ENCODE peak calls at places on chromosomes 6 and 20, in seven cellular contexts. One of them, this sample, is unnamed.

GRCh38 chr6:143061597-143062385 is 1.1 kb downstream of the AIG1 start:
- DNase-seq in HCT116: no peak
- DNase-seq in pancreas: no peak
- DNase-seq in mesothelial cell of epicardium: no peak
- DNase-seq in lung: no peak
- DNase-seq in cardiac muscle cell: no peak
- DNase-seq in mucosa of descending colon: no peak
- DNase-seq in this sample: no peak

GRCh38 chr20:37868998-37869861 is 33.7 kb upstream of the VSTM2L start:
- DNase-seq in HCT116: no peak
- DNase-seq in pancreas: no peak
- DNase-seq in mesothelial cell of epicardium: no peak
- DNase-seq in lung: no peak
- DNase-seq in cardiac muscle cell: no peak
- DNase-seq in mucosa of descending colon: no peak
- DNase-seq in this sample: no peak

GRCh38 chr6:145963216-145964068 is 716 bp downstream of the SHPRH start:
- DNase-seq in HCT116: peak; percentile 1
- DNase-seq in pancreas: peak; percentile 51
- DNase-seq in mesothelial cell of epicardium: peak; percentile 20
- DNase-seq in lung: peak; percentile 40
- DNase-seq in cardiac muscle cell: peak; percentile 79
- DNase-seq in mucosa of descending colon: peak; percentile 47
- DNase-seq in this sample: peak; percentile 14

GRCh38 chr6:149028767-149029405 is 282.1 kb downstream of the UST start:
- DNase-seq in HCT116: peak; percentile 88
- DNase-seq in pancreas: peak; percentile 77
- DNase-seq in mesothelial cell of epicardium: peak; percentile 51
- DNase-seq in lung: peak; percentile 63
- DNase-seq in cardiac muscle cell: peak; percentile 90
- DNase-seq in mucosa of descending colon: peak; percentile 85
- DNase-seq in this sample: no peak

GRCh38 chr20:37020636-37021035 is 69.1 kb upstream of the SAMHD1 start:
- DNase-seq in HCT116: no peak
- DNase-seq in pancreas: no peak
- DNase-seq in mesothelial cell of epicardium: no peak
- DNase-seq in lung: no peak
- DNase-seq in cardiac muscle cell: no peak
- DNase-seq in mucosa of descending colon: no peak
- DNase-seq in this sample: no peak

GRCh38 chr6:23003671-23004598 is 434.6 kb downstream of the HDGFL1 start:
- DNase-seq in HCT116: no peak
- DNase-seq in pancreas: no peak
- DNase-seq in mesothelial cell of epicardium: no peak
- DNase-seq in lung: no peak
- DNase-seq in cardiac muscle cell: no peak
- DNase-seq in mucosa of descending colon: no peak
- DNase-seq in this sample: peak; percentile 36

GRCh38 chr6:87608802-87609201 is 18.9 kb downstream of the ORC3 start:
- DNase-seq in HCT116: no peak
- DNase-seq in pancreas: no peak
- DNase-seq in mesothelial cell of epicardium: no peak
- DNase-seq in lung: no peak
- DNase-seq in cardiac muscle cell: no peak
- DNase-seq in mucosa of descending colon: no peak
- DNase-seq in this sample: no peak

GRCh38 chr6:25959890-25960531 is 2.6 kb upstream of the TRIM38 start:
- DNase-seq in HCT116: no peak
- DNase-seq in pancreas: no peak
- DNase-seq in mesothelial cell of epicardium: no peak
- DNase-seq in lung: no peak
- DNase-seq in cardiac muscle cell: no peak
- DNase-seq in mucosa of descending colon: no peak
- DNase-seq in this sample: no peak

GRCh38 chr6:159931112-159931511 is 37.8 kb upstream of the IGF2R start:
- DNase-seq in HCT116: no peak
- DNase-seq in pancreas: no peak
- DNase-seq in mesothelial cell of epicardium: no peak
- DNase-seq in lung: no peak
- DNase-seq in cardiac muscle cell: no peak
- DNase-seq in mucosa of descending colon: no peak
- DNase-seq in this sample: no peak

GRCh38 chr20:48682529-48683385 is 145.0 kb downstream of the PREX1 start:
- DNase-seq in HCT116: no peak
- DNase-seq in pancreas: peak; percentile 93
- DNase-seq in mesothelial cell of epicardium: peak; percentile 74
- DNase-seq in lung: peak; percentile 89
- DNase-seq in cardiac muscle cell: peak; percentile 98
- DNase-seq in mucosa of descending colon: peak; percentile 94
- DNase-seq in this sample: peak; percentile 52

GRCh38 chr6:88840806-88841539 is 122.4 kb downstream of the RNGTT start:
- DNase-seq in HCT116: no peak
- DNase-seq in pancreas: no peak
- DNase-seq in mesothelial cell of epicardium: no peak
- DNase-seq in lung: no peak
- DNase-seq in cardiac muscle cell: no peak
- DNase-seq in mucosa of descending colon: no peak
- DNase-seq in this sample: no peak

GRCh38 chr20:46350986-46351267 is 42.6 kb upstream of the CDH22 start:
- DNase-seq in HCT116: no peak
- DNase-seq in pancreas: no peak
- DNase-seq in mesothelial cell of epicardium: no peak
- DNase-seq in lung: no peak
- DNase-seq in cardiac muscle cell: no peak
- DNase-seq in mucosa of descending colon: no peak
- DNase-seq in this sample: no peak

GRCh38 chr6:37539706-37540352 is 40.1 kb upstream of the CCDC167 start:
- DNase-seq in HCT116: no peak
- DNase-seq in pancreas: no peak
- DNase-seq in mesothelial cell of epicardium: no peak
- DNase-seq in lung: no peak
- DNase-seq in cardiac muscle cell: no peak
- DNase-seq in mucosa of descending colon: no peak
- DNase-seq in this sample: no peak

GRCh38 chr6:107641500-107641931 is 151.6 kb downstream of the SOBP start:
- DNase-seq in HCT116: no peak
- DNase-seq in pancreas: no peak
- DNase-seq in mesothelial cell of epicardium: no peak
- DNase-seq in lung: peak; percentile 71
- DNase-seq in cardiac muscle cell: no peak
- DNase-seq in mucosa of descending colon: no peak
- DNase-seq in this sample: no peak

GRCh38 chr6:111521497-111522275 is 38.7 kb upstream of the REV3L start:
- DNase-seq in HCT116: no peak
- DNase-seq in pancreas: no peak
- DNase-seq in mesothelial cell of epicardium: no peak
- DNase-seq in lung: no peak
- DNase-seq in cardiac muscle cell: no peak
- DNase-seq in mucosa of descending colon: no peak
- DNase-seq in this sample: no peak

GRCh38 chr6:134065706-134066105 is 13.3 kb upstream of the SLC2A12 start:
- DNase-seq in HCT116: peak; percentile 32
- DNase-seq in pancreas: no peak
- DNase-seq in mesothelial cell of epicardium: no peak
- DNase-seq in lung: no peak
- DNase-seq in cardiac muscle cell: peak; percentile 24
- DNase-seq in mucosa of descending colon: peak; percentile 9
- DNase-seq in this sample: no peak

GRCh38 chr6:134064461-134064860 is 12.0 kb upstream of the SLC2A12 start:
- DNase-seq in HCT116: no peak
- DNase-seq in pancreas: no peak
- DNase-seq in mesothelial cell of epicardium: no peak
- DNase-seq in lung: no peak
- DNase-seq in cardiac muscle cell: no peak
- DNase-seq in mucosa of descending colon: no peak
- DNase-seq in this sample: no peak

GRCh38 chr6:134061440-134061839 is 9.0 kb upstream of the SLC2A12 start:
- DNase-seq in HCT116: no peak
- DNase-seq in pancreas: no peak
- DNase-seq in mesothelial cell of epicardium: no peak
- DNase-seq in lung: no peak
- DNase-seq in cardiac muscle cell: no peak
- DNase-seq in mucosa of descending colon: no peak
- DNase-seq in this sample: no peak

GRCh38 chr6:134063966-134064445 is 11.6 kb upstream of the SLC2A12 start:
- DNase-seq in HCT116: peak; percentile 59
- DNase-seq in pancreas: peak; percentile 45
- DNase-seq in mesothelial cell of epicardium: no peak
- DNase-seq in lung: peak; percentile 63
- DNase-seq in cardiac muscle cell: peak; percentile 68
- DNase-seq in mucosa of descending colon: peak; percentile 75
- DNase-seq in this sample: peak; percentile 78

DNA sequence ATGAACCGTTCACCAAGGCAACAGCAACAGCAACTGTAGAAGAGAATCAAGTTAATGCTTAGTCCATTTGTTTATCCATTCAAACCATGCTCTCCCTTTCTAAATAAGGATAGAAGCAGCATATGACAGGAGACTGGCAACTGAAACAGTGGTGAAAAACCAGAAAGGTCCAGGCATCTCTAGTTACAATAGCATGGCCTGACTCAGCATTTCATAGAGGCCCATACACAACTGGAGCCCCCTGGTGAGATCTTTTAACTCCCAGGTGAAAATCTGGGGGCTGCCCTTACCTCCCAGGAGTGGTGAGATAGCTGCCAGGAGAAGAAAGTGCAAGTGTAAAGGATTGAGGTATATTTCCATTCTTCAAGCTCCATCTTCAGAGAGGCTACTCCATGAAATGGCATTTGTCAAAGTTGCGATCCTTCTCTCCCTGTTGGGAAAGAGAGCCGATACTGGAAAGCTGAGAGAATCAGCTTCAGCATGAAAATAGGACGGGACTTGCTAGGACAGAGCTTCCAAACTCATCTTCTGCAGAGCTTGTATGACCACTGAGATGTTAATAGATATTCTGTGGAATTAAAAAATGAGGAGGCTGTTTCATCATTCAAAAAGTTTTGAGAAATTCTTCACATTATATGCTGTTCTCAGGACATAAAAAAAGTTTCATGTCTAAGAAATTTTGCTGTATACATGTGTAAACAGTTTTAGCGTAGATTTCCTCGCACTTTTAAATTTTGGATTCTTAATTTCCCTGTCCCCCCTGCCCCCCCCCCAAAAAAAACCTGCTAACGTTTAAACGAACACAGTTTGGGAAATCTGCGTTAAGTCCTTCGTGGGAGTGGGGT is 10.9 kb upstream of the SLC2A12 start:
- DNase-seq in HCT116: no peak
- DNase-seq in pancreas: no peak
- DNase-seq in mesothelial cell of epicardium: no peak
- DNase-seq in lung: no peak
- DNase-seq in cardiac muscle cell: peak; percentile 11
- DNase-seq in mucosa of descending colon: no peak
- DNase-seq in this sample: no peak
- TF ChIP-seq CTCF in HCT116: no peak
- TF ChIP-seq CTCF in pancreas: no peak
- TF ChIP-seq CTCF in mesothelial cell of epicardium: no peak
- TF ChIP-seq CTCF in lung: no peak
- TF ChIP-seq CTCF in cardiac muscle cell: no peak
- TF ChIP-seq CTCF in mucosa of descending colon: no peak
- TF ChIP-seq CTCF in this sample: no peak

GRCh38 chr6:75563032-75563431 is 38.6 kb upstream of the SENP6 start:
- DNase-seq in HCT116: peak; percentile 48
- DNase-seq in pancreas: no peak
- DNase-seq in mesothelial cell of epicardium: no peak
- DNase-seq in lung: no peak
- DNase-seq in cardiac muscle cell: peak; percentile 32
- DNase-seq in mucosa of descending colon: peak; percentile 20
- DNase-seq in this sample: no peak
- TF ChIP-seq CTCF in HCT116: peak; percentile 61
- TF ChIP-seq CTCF in pancreas: no peak
- TF ChIP-seq CTCF in mesothelial cell of epicardium: no peak
- TF ChIP-seq CTCF in lung: no peak
- TF ChIP-seq CTCF in cardiac muscle cell: peak; percentile 59
- TF ChIP-seq CTCF in mucosa of descending colon: no peak
- TF ChIP-seq CTCF in this sample: no peak

GRCh38 chr6:79735183-79735582 is 104.1 kb downstream of the SH3BGRL2 start:
- DNase-seq in HCT116: no peak
- DNase-seq in pancreas: no peak
- DNase-seq in mesothelial cell of epicardium: no peak
- DNase-seq in lung: no peak
- DNase-seq in cardiac muscle cell: no peak
- DNase-seq in mucosa of descending colon: no peak
- DNase-seq in this sample: no peak

GRCh38 chr6:79742030-79742429 is 110.9 kb downstream of the SH3BGRL2 start:
- DNase-seq in HCT116: no peak
- DNase-seq in pancreas: no peak
- DNase-seq in mesothelial cell of epicardium: no peak
- DNase-seq in lung: no peak
- DNase-seq in cardiac muscle cell: no peak
- DNase-seq in mucosa of descending colon: no peak
- DNase-seq in this sample: no peak

GRCh38 chr6:79733388-79733787 is 102.3 kb downstream of the SH3BGRL2 start:
- DNase-seq in HCT116: no peak
- DNase-seq in pancreas: no peak
- DNase-seq in mesothelial cell of epicardium: no peak
- DNase-seq in lung: no peak
- DNase-seq in cardiac muscle cell: no peak
- DNase-seq in mucosa of descending colon: no peak
- DNase-seq in this sample: no peak

GRCh38 chr6:79734374-79734773 is 103.2 kb downstream of the SH3BGRL2 start:
- DNase-seq in HCT116: no peak
- DNase-seq in pancreas: no peak
- DNase-seq in mesothelial cell of epicardium: no peak
- DNase-seq in lung: no peak
- DNase-seq in cardiac muscle cell: no peak
- DNase-seq in mucosa of descending colon: no peak
- DNase-seq in this sample: no peak

GRCh38 chr6:79737172-79737571 is 106.0 kb downstream of the SH3BGRL2 start:
- DNase-seq in HCT116: no peak
- DNase-seq in pancreas: no peak
- DNase-seq in mesothelial cell of epicardium: no peak
- DNase-seq in lung: no peak
- DNase-seq in cardiac muscle cell: no peak
- DNase-seq in mucosa of descending colon: peak; percentile 54
- DNase-seq in this sample: no peak
- TF ChIP-seq CTCF in HCT116: no peak
- TF ChIP-seq CTCF in pancreas: no peak
- TF ChIP-seq CTCF in mesothelial cell of epicardium: no peak
- TF ChIP-seq CTCF in lung: no peak
- TF ChIP-seq CTCF in cardiac muscle cell: no peak
- TF ChIP-seq CTCF in mucosa of descending colon: no peak
- TF ChIP-seq CTCF in this sample: no peak

DNA sequence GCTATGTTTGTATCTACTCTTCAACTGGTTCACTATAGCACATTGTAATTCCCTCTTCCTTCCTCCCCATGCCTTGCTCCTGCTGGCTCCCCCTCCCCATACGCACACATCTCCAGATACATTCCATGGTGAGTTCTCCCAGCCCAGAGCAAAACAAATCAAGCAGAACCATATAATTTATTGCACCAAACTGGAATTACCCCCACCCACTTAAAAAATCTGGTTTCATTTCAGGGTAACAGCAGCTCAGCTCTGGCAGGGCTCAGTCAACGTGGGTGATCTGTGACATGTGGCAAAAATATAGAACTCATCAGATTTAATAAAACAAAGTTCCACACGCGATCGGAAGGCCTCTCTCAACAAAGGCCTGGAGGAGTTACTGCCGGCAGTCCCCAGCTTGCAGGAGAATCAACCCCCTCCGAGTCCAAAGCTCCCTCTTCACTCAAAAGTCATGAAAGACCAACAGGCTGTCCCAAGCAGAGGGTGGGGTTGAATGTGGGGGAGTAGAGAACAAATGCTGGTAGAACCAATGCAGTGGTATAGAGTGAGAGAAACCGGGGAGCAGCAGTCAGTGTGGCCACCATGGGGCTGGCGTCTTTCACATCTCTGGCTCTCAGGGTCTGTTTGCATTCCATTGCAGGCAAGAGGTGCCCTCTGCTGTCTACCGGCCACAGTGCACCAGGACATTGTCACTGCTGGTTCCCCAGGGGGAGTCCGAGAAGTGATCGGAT is 323.3 kb upstream of the NT5E start:
- DNase-seq in HCT116: peak; percentile 47
- DNase-seq in pancreas: peak; percentile 20
- DNase-seq in mesothelial cell of epicardium: no peak
- DNase-seq in lung: peak; percentile 35
- DNase-seq in cardiac muscle cell: peak; percentile 68
- DNase-seq in mucosa of descending colon: peak; percentile 26
- DNase-seq in this sample: peak; percentile 41
- TF ChIP-seq CTCF in HCT116: peak; percentile 79
- TF ChIP-seq CTCF in pancreas: peak; percentile 9
- TF ChIP-seq CTCF in mesothelial cell of epicardium: no peak
- TF ChIP-seq CTCF in lung: no peak
- TF ChIP-seq CTCF in cardiac muscle cell: peak; percentile 85
- TF ChIP-seq CTCF in mucosa of descending colon: no peak
- TF ChIP-seq CTCF in this sample: peak; percentile 42